ENCODE peak calls at places on chromosomes 13 and 19, in seven cellular contexts. One of them, this sample, is unnamed.

GRCh38 chr13:25190256-25190655 is 18.2 kb upstream of the AMER2 start:
- DNase-seq in HCT116: no peak
- DNase-seq in spleen: no peak
- DNase-seq in GM12865: no peak
- DNase-seq in tibial nerve: no peak
- DNase-seq in activated CD4-positive, alpha-beta T cell treated with anti-CD3 and anti-CD28 coated beads for 36 hours: no peak
- DNase-seq in ELR: no peak
- DNase-seq in this sample: no peak

GRCh38 chr13:111329641-111330040 is 9.2 kb downstream of the TEX29 start:
- DNase-seq in tibial nerve: no peak
- DNase-seq in GM12865: no peak
- DNase-seq in activated CD4-positive, alpha-beta T cell treated with anti-CD3 and anti-CD28 coated beads for 36 hours: no peak
- DNase-seq in ELR: no peak
- DNase-seq in HCT116: no peak
- DNase-seq in spleen: no peak
- DNase-seq in this sample: no peak

GRCh38 chr13:53121879-53122278 is 93.3 kb downstream of the OLFM4 start:
- DNase-seq in tibial nerve: no peak
- DNase-seq in ELR: no peak
- DNase-seq in HCT116: no peak
- DNase-seq in activated CD4-positive, alpha-beta T cell treated with anti-CD3 and anti-CD28 coated beads for 36 hours: no peak
- DNase-seq in GM12865: no peak
- DNase-seq in spleen: no peak
- DNase-seq in this sample: no peak

GRCh38 chr13:73781384-73781783 is 352.8 kb downstream of the KLF12 start:
- DNase-seq in tibial nerve: no peak
- DNase-seq in HCT116: no peak
- DNase-seq in ELR: no peak
- DNase-seq in spleen: no peak
- DNase-seq in activated CD4-positive, alpha-beta T cell treated with anti-CD3 and anti-CD28 coated beads for 36 hours: no peak
- DNase-seq in GM12865: no peak
- DNase-seq in this sample: no peak

GRCh38 chr19:52823676-52824075 is 2.2 kb upstream of the ZNF28 start:
- DNase-seq in HCT116: no peak
- DNase-seq in ELR: no peak
- DNase-seq in tibial nerve: no peak
- DNase-seq in GM12865: no peak
- DNase-seq in activated CD4-positive, alpha-beta T cell treated with anti-CD3 and anti-CD28 coated beads for 36 hours: no peak
- DNase-seq in spleen: no peak
- DNase-seq in this sample: no peak

GRCh38 chr19:50777261-50777660 is 7.0 kb downstream of the GPR32 start:
- DNase-seq in spleen: no peak
- DNase-seq in GM12865: no peak
- DNase-seq in HCT116: no peak
- DNase-seq in ELR: no peak
- DNase-seq in tibial nerve: no peak
- DNase-seq in activated CD4-positive, alpha-beta T cell treated with anti-CD3 and anti-CD28 coated beads for 36 hours: no peak
- DNase-seq in this sample: no peak

GRCh38 chr19:32224371-32225244 is 120.8 kb upstream of the ZNF507 start:
- DNase-seq in activated CD4-positive, alpha-beta T cell treated with anti-CD3 and anti-CD28 coated beads for 36 hours: peak; percentile 80
- DNase-seq in GM12865: peak; percentile 65
- DNase-seq in tibial nerve: peak; percentile 38
- DNase-seq in ELR: peak; percentile 55
- DNase-seq in spleen: peak; percentile 90
- DNase-seq in HCT116: no peak
- DNase-seq in this sample: no peak

GRCh38 chr13:33870046-33870668 is 52.2 kb downstream of the RFC3 start:
- DNase-seq in spleen: no peak
- DNase-seq in GM12865: no peak
- DNase-seq in ELR: no peak
- DNase-seq in HCT116: no peak
- DNase-seq in activated CD4-positive, alpha-beta T cell treated with anti-CD3 and anti-CD28 coated beads for 36 hours: no peak
- DNase-seq in tibial nerve: no peak
- DNase-seq in this sample: no peak

GRCh38 chr19:38134538-38135149 is 89.4 kb downstream of the DPF1 start:
- DNase-seq in activated CD4-positive, alpha-beta T cell treated with anti-CD3 and anti-CD28 coated beads for 36 hours: peak; percentile 63
- DNase-seq in tibial nerve: no peak
- DNase-seq in HCT116: no peak
- DNase-seq in spleen: no peak
- DNase-seq in GM12865: peak; percentile 63
- DNase-seq in ELR: peak; percentile 63
- DNase-seq in this sample: peak; percentile 30

GRCh38 chr19:31334101-31334848 is 15.0 kb downstream of the TSHZ3 start:
- DNase-seq in spleen: no peak
- DNase-seq in tibial nerve: no peak
- DNase-seq in ELR: peak; percentile 72
- DNase-seq in HCT116: no peak
- DNase-seq in GM12865: no peak
- DNase-seq in activated CD4-positive, alpha-beta T cell treated with anti-CD3 and anti-CD28 coated beads for 36 hours: no peak
- DNase-seq in this sample: no peak

GRCh38 chr13:27678306-27679040 is 56.8 kb downstream of the POLR1D start:
- DNase-seq in ELR: peak; percentile 55
- DNase-seq in activated CD4-positive, alpha-beta T cell treated with anti-CD3 and anti-CD28 coated beads for 36 hours: no peak
- DNase-seq in tibial nerve: no peak
- DNase-seq in HCT116: no peak
- DNase-seq in spleen: no peak
- DNase-seq in GM12865: no peak
- DNase-seq in this sample: no peak

GRCh38 chr19:42042455-42043170 is 27.4 kb downstream of the GRIK5 start:
- DNase-seq in activated CD4-positive, alpha-beta T cell treated with anti-CD3 and anti-CD28 coated beads for 36 hours: no peak
- DNase-seq in tibial nerve: no peak
- DNase-seq in HCT116: no peak
- DNase-seq in ELR: no peak
- DNase-seq in GM12865: no peak
- DNase-seq in spleen: no peak
- DNase-seq in this sample: no peak

GRCh38 chr19:5801796-5802616 is 2.9 kb upstream of the NRTN start:
- DNase-seq in tibial nerve: no peak
- DNase-seq in ELR: peak; percentile 56
- DNase-seq in activated CD4-positive, alpha-beta T cell treated with anti-CD3 and anti-CD28 coated beads for 36 hours: peak; percentile 39
- DNase-seq in GM12865: no peak
- DNase-seq in HCT116: no peak
- DNase-seq in spleen: no peak
- DNase-seq in this sample: peak; percentile 35

GRCh38 chr19:17320435-17320834 is 11.1 kb downstream of the DDA1 start:
- DNase-seq in tibial nerve: no peak
- DNase-seq in GM12865: no peak
- DNase-seq in ELR: no peak
- DNase-seq in activated CD4-positive, alpha-beta T cell treated with anti-CD3 and anti-CD28 coated beads for 36 hours: no peak
- DNase-seq in spleen: no peak
- DNase-seq in HCT116: no peak
- DNase-seq in this sample: no peak